ENCODE peak calls at places on chromosomes 1 and 21, in four cellular contexts. X, M, V and J are unnamed samples.

GRCh38 chr1:47521034-47521871 is 83.4 kb downstream of the FOXD2 start:
- DNase-seq in X (no peak), M (no peak), V (no peak), J (no peak)

GRCh38 chr1:1337793-1338147 is 6.7 kb downstream of the TAS1R3 start:
- DNase-seq in X (no peak), M (peak; percentile 80), V (peak; percentile 96), J (peak; percentile 61)

GRCh38 chr1:172269644-172270043 is 150.8 kb upstream of the C1orf105 start:
- DNase-seq in X (peak; percentile 33), M (no peak), V (no peak), J (no peak)

GRCh38 chr1:27979151-27979858 is 19.5 kb downstream of the XKR8 start:
- DNase-seq in X (no peak), M (no peak), V (peak; percentile 76), J (peak; percentile 56)

GRCh38 chr1:20742671-20743070 is 10.2 kb upstream of the SH2D5 start:
- DNase-seq in X (no peak), M (no peak), V (no peak), J (no peak)

GRCh38 chr1:172837816-172838680 is 179.1 kb downstream of the FASLG start:
- DNase-seq in X (no peak), M (no peak), V (no peak), J (no peak)

GRCh38 chr1:15117671-15118325 is 35.7 kb upstream of the TMEM51 start:
- DNase-seq in X (no peak), M (no peak), V (no peak), J (no peak)

GRCh38 chr1:214493126-214493796 is 58.1 kb downstream of the PTPN14 start:
- DNase-seq in X (no peak), M (no peak), V (no peak), J (no peak)

GRCh38 chr1:101995984-101996731 is 568 bp downstream of the OLFM3 start:
- DNase-seq in X (no peak), M (peak; percentile 24), V (no peak), J (peak; percentile 7)

GRCh38 chr1:205171369-205171768 is 40.1 kb downstream of the DSTYK start:
- DNase-seq in X (no peak), M (no peak), V (no peak), J (no peak)

GRCh38 chr1:157961805-157962762 is 31.4 kb upstream of the KIRREL1 start:
- DNase-seq in X (no peak), M (no peak), V (no peak), J (no peak)

GRCh38 chr1:152398812-152399698 is 15.0 kb downstream of the CRNN start:
- DNase-seq in X (peak; percentile 25), M (no peak), V (no peak), J (peak; percentile 26)

GRCh38 chr1:171226757-171227370 is 21.4 kb upstream of the FMO1 start:
- DNase-seq in X (peak; percentile 45), M (peak; percentile 53), V (peak; percentile 40), J (peak; percentile 68)

GRCh38 chr1:94590203-94591137 is 48.9 kb upstream of the F3 start:
- DNase-seq in X (no peak), M (no peak), V (no peak), J (no peak)

GRCh38 chr1:30273456-30273855 is 449.9 kb downstream of the MATN1 start:
- DNase-seq in X (no peak), M (no peak), V (no peak), J (no peak)

GRCh38 chr1:247295274-247295684 is 36.4 kb downstream of the ZNF496 start:
- DNase-seq in X (no peak), M (peak; percentile 44), V (no peak), J (no peak)

GRCh38 chr1:118987431-118988185 is 535 bp downstream of the TBX15 start:
- DNase-seq in X (no peak), M (peak; percentile 66), V (no peak), J (no peak)

GRCh38 chr1:234212764-234213406 is 160.4 kb upstream of the COA6 start:
- DNase-seq in X (peak; percentile 53), M (peak; percentile 43), V (peak; percentile 70), J (peak; percentile 73)

GRCh38 chr1:179164494-179164893 is 65.0 kb downstream of the ABL2 start:
- DNase-seq in X (peak; percentile 45), M (no peak), V (no peak), J (no peak)

GRCh38 chr1:116988908-116989307 is 12.7 kb upstream of the CD101 start:
- DNase-seq in X (no peak), M (no peak), V (no peak), J (no peak)

GRCh38 chr1:185608166-185608565 is 126.0 kb upstream of the HMCN1 start:
- DNase-seq in X (no peak), M (no peak), V (no peak), J (no peak)

GRCh38 chr1:3904843-3905185 is 4.7 kb upstream of the C1orf174 start:
- DNase-seq in X (peak; percentile 37), M (no peak), V (no peak), J (no peak)

DNA sequence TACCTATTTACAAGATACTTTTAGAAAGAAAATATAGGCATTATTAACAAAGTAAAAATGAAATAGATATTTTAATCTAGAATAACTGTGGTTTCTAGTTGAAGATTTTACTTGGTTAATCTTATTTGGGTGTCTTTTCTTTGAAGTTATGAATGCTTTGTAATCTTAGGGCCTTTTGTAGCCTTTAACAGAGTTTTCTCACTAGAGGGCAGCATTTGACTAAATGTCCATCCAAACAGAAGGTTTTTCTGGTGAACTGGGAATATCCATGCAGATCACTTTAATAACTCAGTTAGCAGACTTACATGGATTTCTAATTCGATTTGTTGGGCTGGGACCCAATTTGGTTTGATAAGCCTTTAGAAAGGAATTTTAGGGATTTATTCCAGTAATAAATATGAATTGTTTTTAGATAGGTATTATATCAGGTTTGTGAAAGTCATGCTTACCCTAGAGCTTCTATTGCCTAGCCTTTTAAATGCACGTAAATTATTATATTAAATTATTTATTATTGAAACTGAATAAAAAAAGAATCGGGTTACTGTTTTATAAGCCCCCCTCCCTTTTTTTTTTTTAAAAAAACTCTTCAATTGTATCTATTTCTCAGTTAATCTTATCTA is 119.7 kb downstream of the ZNF326 start:
- DNase-seq in X (peak; percentile 50), M (no peak), V (peak; percentile 33), J (peak; percentile 60)
- TF ChIP-seq ELF4 in X (no peak), M (no peak), V (no peak), J (no peak)

GRCh38 chr1:239262538-239262937 is 123.8 kb upstream of the CHRM3 start:
- DNase-seq in X (no peak), M (no peak), V (no peak), J (no peak)
- TF ChIP-seq ELF4 in X (no peak), M (no peak), V (no peak), J (no peak)

GRCh38 chr1:178121883-178122282 is 28.0 kb downstream of the RASAL2 start:
- DNase-seq in X (no peak), M (no peak), V (no peak), J (no peak)
- TF ChIP-seq ELF4 in X (no peak), M (no peak), V (no peak), J (no peak)

DNA sequence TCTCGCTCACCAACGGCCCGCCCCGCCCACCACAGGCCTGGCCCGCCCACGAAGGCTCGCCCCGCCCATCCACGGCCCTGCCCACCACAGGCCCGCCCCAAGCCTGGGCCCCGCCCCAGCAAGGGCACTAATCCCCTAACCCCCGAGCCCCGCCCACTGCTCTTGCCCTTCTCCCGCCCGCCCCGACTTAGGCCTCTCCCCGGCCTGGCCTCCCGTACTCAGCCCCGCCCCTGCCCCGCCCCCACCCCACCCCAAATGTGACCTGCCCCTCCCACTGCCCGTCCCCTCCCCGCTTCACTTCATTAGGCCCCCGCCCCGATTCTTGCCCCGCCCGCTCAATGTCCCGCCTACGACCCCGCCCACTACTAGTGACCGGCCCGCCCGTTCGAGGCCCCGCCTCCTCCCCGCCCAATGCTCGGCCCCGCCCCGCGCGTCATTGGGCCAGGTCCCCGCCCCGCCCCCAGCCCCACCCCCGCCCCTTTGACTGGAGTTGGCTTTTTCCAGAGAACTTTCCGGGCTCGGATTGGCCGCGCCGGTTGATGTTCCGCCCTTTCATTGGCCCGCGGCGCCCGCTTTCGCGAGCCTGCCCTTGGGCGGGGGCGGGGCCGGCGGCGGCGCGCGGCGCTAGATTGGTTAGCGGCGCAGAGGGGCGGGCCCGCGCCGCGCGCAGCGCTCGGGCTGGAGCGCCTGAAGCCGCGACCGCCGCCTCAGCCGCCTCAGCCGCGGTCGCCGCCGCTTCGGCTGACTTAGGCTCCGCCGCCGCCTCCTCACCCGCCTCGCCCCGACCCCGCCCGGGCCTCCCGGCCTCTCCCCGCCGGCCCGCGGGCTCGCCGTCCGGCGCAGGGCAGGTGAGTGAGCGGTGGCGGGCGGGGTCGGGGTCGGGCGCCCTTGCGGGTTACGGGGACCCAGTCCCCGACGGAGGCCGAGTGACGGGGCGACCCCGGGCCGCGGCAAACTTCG is at the start of gene PCBP3:
- DNase-seq in X (no peak), M (peak; percentile 99), V (peak; percentile 99), J (peak; percentile 100)
- TF ChIP-seq ELF4 in X (no peak), M (no peak), V (no peak), J (no peak)

DNA sequence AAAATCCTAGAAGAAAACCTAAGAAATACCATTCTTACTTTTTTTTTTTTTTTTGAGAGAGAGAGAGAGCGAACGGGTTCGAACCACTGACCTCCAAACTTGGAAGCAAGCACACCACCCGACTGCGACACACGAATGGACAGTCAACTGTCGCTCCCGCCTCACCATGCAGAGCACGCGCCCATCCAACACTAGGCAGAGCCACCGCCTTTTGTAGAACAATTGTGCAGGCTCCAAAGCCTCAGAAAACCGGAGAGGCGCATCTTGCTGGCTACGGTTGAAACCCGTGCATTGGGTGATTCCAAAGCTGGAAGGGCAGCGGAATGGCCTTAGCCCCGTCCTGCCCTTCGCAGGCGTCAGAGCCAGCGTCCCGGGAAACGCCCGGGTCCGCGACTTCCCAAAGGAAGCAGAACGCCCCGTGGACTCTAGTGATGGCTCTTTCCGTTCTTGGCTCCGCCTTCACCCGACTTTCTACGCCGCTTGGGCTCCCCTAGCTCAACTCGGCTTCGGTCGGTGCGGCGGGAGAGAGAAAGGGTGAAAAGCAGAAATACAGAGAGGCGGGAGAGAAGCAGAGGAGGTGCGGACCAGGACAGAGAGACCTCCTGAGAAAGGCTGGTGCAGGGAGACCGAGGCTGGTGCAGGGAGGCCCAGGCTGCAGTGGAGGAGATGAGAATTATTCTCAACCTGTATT is 99.8 kb downstream of the PRKAB2 start:
- DNase-seq in X (no peak), M (peak; percentile 57), V (no peak), J (no peak)
- TF ChIP-seq ELF4 in X (no peak), M (no peak), V (no peak), J (no peak)

GRCh38 chr1:222815367-222815765 is 527 bp downstream of the DISP1 start:
- DNase-seq in X (no peak), M (no peak), V (no peak), J (peak; percentile 54)
- TF ChIP-seq ELF4 in X (no peak), M (no peak), V (no peak), J (no peak)